ENCODE peak calls at places on chromosomes 2 and 18, in eight cellular contexts. Z, P, E, M, J, L, K and O are unnamed samples.
A peak's percentile ranks its signal among the peaks of the same experiment; 100 is the strongest.

GRCh38 chr2:65375723-65376122 is 56.7 kb downstream of the SPRED2 start:
- DNase-seq in Z (no peak), P (no peak), E (no peak), M (no peak), J (no peak), L (no peak), K (no peak), O (no peak)

GRCh38 chr2:200944467-200945394 is 18.7 kb downstream of the ORC2 start:
- DNase-seq in Z (no peak), P (peak; percentile 31), E (no peak), M (no peak), J (no peak), L (no peak), K (peak; percentile 33), O (no peak)

GRCh38 chr2:188244383-188244782 is 47.3 kb upstream of the GULP1 start:
- DNase-seq in Z (no peak), P (peak; percentile 4), E (no peak), M (no peak), J (no peak), L (no peak), K (no peak), O (no peak)

GRCh38 chr18:23243178-23243577 is 107.9 kb downstream of the CABLES1 start:
- DNase-seq in Z (no peak), P (no peak), E (no peak), M (no peak), J (no peak), L (no peak), K (no peak), O (no peak)

GRCh38 chr18:48151421-48152095 is 221.1 kb upstream of the SMAD2 start:
- DNase-seq in Z (no peak), P (no peak), E (no peak), M (no peak), J (no peak), L (no peak), K (peak; percentile 4), O (no peak)

GRCh38 chr2:68100189-68100588 is 37.4 kb upstream of the C1D start:
- DNase-seq in Z (no peak), P (no peak), E (no peak), M (no peak), J (no peak), L (no peak), K (no peak), O (no peak)

GRCh38 chr2:168752361-168752760 is 50.1 kb upstream of the NOSTRIN start:
- DNase-seq in Z (no peak), P (no peak), E (no peak), M (no peak), J (no peak), L (no peak), K (no peak), O (no peak)

GRCh38 chr2:145067631-145068030 is 547.7 kb upstream of the ZEB2 start:
- DNase-seq in Z (no peak), P (no peak), E (no peak), M (no peak), J (no peak), L (no peak), K (no peak), O (no peak)

GRCh38 chr2:31129835-31130561 is 8.2 kb downstream of the GALNT14 start:
- DNase-seq in Z (no peak), P (no peak), E (no peak), M (no peak), J (no peak), L (no peak), K (no peak), O (no peak)

DNA sequence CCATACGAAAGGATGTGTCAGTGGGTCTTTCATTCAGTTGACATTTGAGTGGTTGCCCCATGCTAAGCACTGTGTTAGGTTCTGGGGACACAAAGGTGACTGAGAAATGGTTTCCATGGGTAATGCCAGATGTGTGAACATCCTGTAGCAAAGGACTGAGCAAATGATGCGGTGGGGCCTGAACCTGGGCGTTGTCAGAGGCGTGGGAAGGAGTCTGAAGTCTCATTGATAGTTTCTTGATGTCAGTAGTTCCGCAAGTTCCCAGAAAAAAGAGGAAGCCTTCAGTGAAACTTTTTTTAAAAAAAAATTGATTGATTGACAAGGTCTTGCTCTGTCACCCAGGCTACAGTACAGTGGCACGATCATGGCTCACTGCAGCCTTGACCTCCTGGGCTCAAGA is 56.9 kb downstream of the LIMS1 start:
- DNase-seq in Z (no peak), P (no peak), E (no peak), M (no peak), J (no peak), L (no peak), K (no peak), O (no peak)
- H3K4me1 ChIP-seq in Z (peaks cover 70% of the 10 kb centered on the region), P (peaks cover 82% of the 10 kb centered on the region), E (peaks cover 15% of the 10 kb centered on the region), M (peaks cover 94% of the 10 kb centered on the region), J (peaks cover 17% of the 10 kb centered on the region), L (peaks cover 89% of the 10 kb centered on the region), K (peaks cover 63% of the 10 kb centered on the region), O (peaks cover 12% of the 10 kb centered on the region)

GRCh38 chr2:207219036-207219435 is 53.3 kb upstream of the KLF7 start:
- DNase-seq in Z (no peak), P (no peak), E (no peak), M (no peak), J (no peak), L (no peak), K (no peak), O (no peak)

GRCh38 chr2:207223051-207223450 is 57.3 kb upstream of the KLF7 start:
- DNase-seq in Z (no peak), P (no peak), E (no peak), M (no peak), J (no peak), L (no peak), K (no peak), O (no peak)

GRCh38 chr2:207217442-207217841 is 51.7 kb upstream of the KLF7 start:
- DNase-seq in Z (no peak), P (no peak), E (no peak), M (no peak), J (no peak), L (no peak), K (no peak), O (no peak)

GRCh38 chr2:207221731-207222130 is 56.0 kb upstream of the KLF7 start:
- DNase-seq in Z (no peak), P (no peak), E (no peak), M (no peak), J (no peak), L (no peak), K (no peak), O (no peak)

GRCh38 chr2:207219716-207220414 is 54.1 kb upstream of the KLF7 start:
- DNase-seq in Z (no peak), P (no peak), E (no peak), M (no peak), J (no peak), L (no peak), K (no peak), O (no peak)
- H3K4me1 ChIP-seq in Z (peaks cover 4% of the 10 kb centered on the region), P (peaks cover 15% of the 10 kb centered on the region), E (no peaks in the 10 kb centered on the region), M (peaks cover under 1% of the 10 kb centered on the region), J (no peaks in the 10 kb centered on the region), L (peaks cover 13% of the 10 kb centered on the region), K (no peaks in the 10 kb centered on the region), O (peaks cover 3% of the 10 kb centered on the region)

DNA sequence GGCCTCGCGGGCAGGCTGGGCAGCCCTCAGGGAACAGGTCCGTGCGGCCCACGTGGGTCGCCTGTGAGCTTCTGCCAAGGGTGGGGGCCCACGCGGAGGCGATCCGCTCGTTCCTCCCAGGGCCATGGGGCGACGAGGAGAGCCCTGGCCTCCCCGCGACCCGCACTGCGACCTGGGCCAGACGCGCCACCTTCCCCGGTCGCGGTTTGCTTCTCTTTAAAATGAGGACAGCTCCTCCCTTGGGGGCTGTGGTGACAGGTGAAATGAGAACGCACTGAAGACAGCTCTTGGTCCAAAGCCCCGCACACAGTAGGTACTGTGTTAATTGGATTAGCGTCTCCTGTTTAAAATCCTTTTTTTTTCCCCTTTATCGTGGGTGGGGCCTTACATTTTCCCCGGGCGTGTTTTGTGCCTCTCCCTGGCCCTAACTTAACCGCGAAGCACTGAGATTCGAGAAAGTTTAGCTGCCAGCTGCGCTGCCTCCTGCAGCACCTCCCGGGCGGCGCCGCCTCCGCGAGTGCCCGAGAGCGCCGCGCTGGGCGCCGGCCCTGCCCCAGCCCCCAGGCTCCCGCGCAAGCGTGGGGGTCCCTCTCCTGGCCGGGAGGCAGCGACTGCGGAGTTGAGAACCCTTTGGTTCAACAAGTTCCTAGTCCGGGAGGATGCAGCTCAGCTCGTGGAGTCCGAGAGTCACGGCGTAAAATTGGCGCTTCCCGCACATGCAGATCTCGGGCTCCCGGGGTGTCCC is 1.1 kb downstream of the HPCAL1 start:
- DNase-seq in Z (no peak), P (no peak), E (peak; percentile 72), M (no peak), J (peak; percentile 59), L (no peak), K (peak; percentile 57), O (peak; percentile 34)
- H3K4me1 ChIP-seq in Z (peaks cover 55% of the 10 kb centered on the region), P (peaks cover 52% of the 10 kb centered on the region), E (peaks cover 15% of the 10 kb centered on the region), M (peaks cover 43% of the 10 kb centered on the region), J (peaks cover 66% of the 10 kb centered on the region), L (peaks cover 23% of the 10 kb centered on the region), K (peaks cover 47% of the 10 kb centered on the region), O (peaks cover 61% of the 10 kb centered on the region)

GRCh38 chr2:10834300-10834699 is 21.7 kb upstream of the PDIA6 start:
- DNase-seq in Z (no peak), P (no peak), E (no peak), M (no peak), J (no peak), L (no peak), K (no peak), O (no peak)
- H3K4me1 ChIP-seq in Z (peaks cover 15% of the 10 kb centered on the region), P (no peaks in the 10 kb centered on the region), E (no peaks in the 10 kb centered on the region), M (peaks cover 12% of the 10 kb centered on the region), J (peaks cover 14% of the 10 kb centered on the region), L (no peaks in the 10 kb centered on the region), K (no peaks in the 10 kb centered on the region), O (peaks cover 9% of the 10 kb centered on the region)

GRCh38 chr2:173959358-173959884 is 5.8 kb downstream of the SP3 start:
- DNase-seq in Z (no peak), P (no peak), E (no peak), M (no peak), J (no peak), L (no peak), K (no peak), O (no peak)
- H3K4me1 ChIP-seq in Z (peaks cover 85% of the 10 kb centered on the region), P (peaks cover 43% of the 10 kb centered on the region), E (peaks cover 45% of the 10 kb centered on the region), M (peaks cover 70% of the 10 kb centered on the region), J (peaks cover 84% of the 10 kb centered on the region), L (peaks cover 82% of the 10 kb centered on the region), K (peaks cover 68% of the 10 kb centered on the region), O (peaks cover 77% of the 10 kb centered on the region)

GRCh38 chr2:237573721-237574415 is 7.5 kb downstream of the PRLH start:
- DNase-seq in Z (no peak), P (no peak), E (no peak), M (no peak), J (no peak), L (no peak), K (no peak), O (no peak)
- H3K4me1 ChIP-seq in Z (peaks cover 37% of the 10 kb centered on the region), P (peaks cover 10% of the 10 kb centered on the region), E (peaks cover 5% of the 10 kb centered on the region), M (peaks cover 11% of the 10 kb centered on the region), J (no peaks in the 10 kb centered on the region), L (peaks cover 10% of the 10 kb centered on the region), K (peaks cover 4% of the 10 kb centered on the region), O (peaks cover 6% of the 10 kb centered on the region)

GRCh38 chr2:118056165-118056534 is 32.1 kb upstream of the INSIG2 start:
- DNase-seq in Z (peak; percentile 5), P (no peak), E (no peak), M (no peak), J (no peak), L (no peak), K (no peak), O (no peak)
- H3K4me1 ChIP-seq in Z (no peaks in the 10 kb centered on the region), P (no peaks in the 10 kb centered on the region), E (no peaks in the 10 kb centered on the region), M (peaks cover 24% of the 10 kb centered on the region), J (peaks cover 7% of the 10 kb centered on the region), L (no peaks in the 10 kb centered on the region), K (no peaks in the 10 kb centered on the region), O (no peaks in the 10 kb centered on the region)